ENCODE peak calls at places on chromosome 21, in four cellular contexts. J is Peyer's patch, W is tibial nerve, L is neural progenitor cell. Z is an unnamed sample.
A peak's percentile ranks its signal among the peaks of the same experiment; 100 is the strongest.

GRCh38 chr21:45388011-45388521 is 16.9 kb upstream of the COL18A1 start:
- DNase-seq in J (no peak), W (no peak), L (peak; percentile 54), Z (no peak)

GRCh38 chr21:45592626-45593134 is 50.4 kb upstream of the SLC19A1 start:
- DNase-seq in J (peak; percentile 26), W (no peak), L (no peak), Z (no peak)

GRCh38 chr21:46486481-46487000 is 27.9 kb downstream of the DIP2A start:
- DNase-seq in J (no peak), W (no peak), L (no peak), Z (no peak)

GRCh38 chr21:44421901-44422840 is 33.1 kb upstream of the LRRC3 start:
- DNase-seq in J (peak; percentile 35), W (no peak), L (no peak), Z (peak; percentile 2)

GRCh38 chr21:45644041-45644906 is 749 bp downstream of the PCBP3 start:
- DNase-seq in J (peak; percentile 57), W (no peak), L (peak; percentile 60), Z (no peak)

GRCh38 chr21:27423073-27423472 is 456.2 kb upstream of the ADAMTS5 start:
- DNase-seq in J (no peak), W (peak; percentile 52), L (no peak), Z (peak; percentile 36)

GRCh38 chr21:44530903-44531605 is 8.9 kb downstream of the KRTAP10-1 start:
- DNase-seq in J (peak; percentile 42), W (no peak), L (no peak), Z (peak; percentile 3)

GRCh38 chr21:38664821-38665220 is 140.9 kb upstream of the ETS2 start:
- DNase-seq in J (no peak), W (no peak), L (no peak), Z (no peak)

GRCh38 chr21:45998276-45998701 is 16.7 kb downstream of the COL6A1 start:
- DNase-seq in J (peak; percentile 27), W (no peak), L (no peak), Z (no peak)

GRCh38 chr21:32331444-32332305 is 33.0 kb downstream of the MRAP start:
- DNase-seq in J (no peak), W (no peak), L (peak; percentile 76), Z (no peak)

GRCh38 chr21:22019766-22020165 is 1021.6 kb downstream of the NCAM2 start:
- DNase-seq in J (no peak), W (no peak), L (no peak), Z (no peak)

GRCh38 chr21:38455403-38455802 is 42.9 kb downstream of the ERG start:
- DNase-seq in J (no peak), W (no peak), L (no peak), Z (no peak)

GRCh38 chr21:32306021-32306780 is 7.5 kb downstream of the MRAP start:
- DNase-seq in J (no peak), W (no peak), L (peak; percentile 91), Z (no peak)

GRCh38 chr21:32520885-32521735 is 64.2 kb downstream of the TCP10L start:
- DNase-seq in J (peak; percentile 57), W (peak; percentile 87), L (no peak), Z (peak; percentile 63)

GRCh38 chr21:26049803-26050202 is 120.8 kb downstream of the APP start:
- DNase-seq in J (no peak), W (no peak), L (no peak), Z (no peak)

GRCh38 chr21:38758815-38759214 is 46.9 kb upstream of the ETS2 start:
- DNase-seq in J (no peak), W (no peak), L (no peak), Z (no peak)

GRCh38 chr21:45575993-45576837 is 34.0 kb upstream of the SLC19A1 start:
- DNase-seq in J (peak; percentile 24), W (no peak), L (no peak), Z (no peak)

GRCh38 chr21:25561668-25562641 is 45.3 kb downstream of the MRPL39 start:
- DNase-seq in J (peak; percentile 71), W (no peak), L (peak; percentile 69), Z (peak; percentile 68)

GRCh38 chr21:31555741-31556191 is 103.7 kb upstream of the SOD1 start:
- DNase-seq in J (no peak), W (no peak), L (peak; percentile 91), Z (no peak)

GRCh38 chr21:44817506-44817880 is 369 bp downstream of the SUMO3 start:
- DNase-seq in J (peak; percentile 96), W (peak; percentile 81), L (peak; percentile 94), Z (peak; percentile 96)

GRCh38 chr21:45726438-45726837 is 82.9 kb downstream of the PCBP3 start:
- DNase-seq in J (no peak), W (no peak), L (no peak), Z (no peak)

GRCh38 chr21:37863842-37864241 is 52.4 kb downstream of the KCNJ6 start:
- DNase-seq in J (no peak), W (no peak), L (no peak), Z (no peak)

GRCh38 chr21:26614251-26614650 is 41.2 kb upstream of the CYYR1 start:
- DNase-seq in J (no peak), W (no peak), L (no peak), Z (no peak)

GRCh38 chr21:17191346-17191993 is 321.4 kb upstream of the CXADR start:
- DNase-seq in J (no peak), W (no peak), L (no peak), Z (no peak)

GRCh38 chr21:38930838-38931237 is 125.1 kb downstream of the ETS2 start:
- DNase-seq in J (no peak), W (no peak), L (no peak), Z (no peak)

GRCh38 chr21:44709426-44710293 is 1.7 kb downstream of the TSPEAR start:
- DNase-seq in J (peak; percentile 47), W (peak; percentile 11), L (peak; percentile 57), Z (no peak)

GRCh38 chr21:19853709-19854575 is 1144.3 kb upstream of the NCAM2 start:
- DNase-seq in J (peak; percentile 20), W (no peak), L (no peak), Z (no peak)

GRCh38 chr21:26115899-26116298 is 54.7 kb downstream of the APP start:
- DNase-seq in J (no peak), W (no peak), L (no peak), Z (no peak)

GRCh38 chr21:26587621-26588260 is 14.7 kb upstream of the CYYR1 start:
- DNase-seq in J (no peak), W (no peak), L (no peak), Z (no peak)

GRCh38 chr21:38171723-38172344 is 85.0 kb upstream of the KCNJ15 start:
- DNase-seq in J (no peak), W (no peak), L (peak; percentile 72), Z (no peak)

GRCh38 chr21:43959231-43960041 is 52.7 kb upstream of the TRAPPC10 start:
- DNase-seq in J (no peak), W (no peak), L (no peak), Z (no peak)

GRCh38 chr21:17738171-17738953 is 80.8 kb downstream of the C21orf91 start:
- DNase-seq in J (no peak), W (no peak), L (peak; percentile 4), Z (peak; percentile 18)

GRCh38 chr21:16530656-16531055 is 800.9 kb downstream of the USP25 start:
- DNase-seq in J (no peak), W (no peak), L (no peak), Z (no peak)

GRCh38 chr21:42230636-42231035 is 11.7 kb downstream of the ABCG1 start:
- DNase-seq in J (no peak), W (no peak), L (no peak), Z (no peak)

GRCh38 chr21:42233067-42233981 is 14.4 kb downstream of the ABCG1 start:
- DNase-seq in J (peak; percentile 68), W (peak; percentile 60), L (no peak), Z (peak; percentile 77)

GRCh38 chr21:42234026-42234425 is 15.1 kb downstream of the ABCG1 start:
- DNase-seq in J (no peak), W (no peak), L (peak; percentile 29), Z (no peak)

GRCh38 chr21:42231761-42232160 is 12.8 kb downstream of the ABCG1 start:
- DNase-seq in J (no peak), W (no peak), L (no peak), Z (no peak)

GRCh38 chr21:42232176-42232825 is 13.4 kb downstream of the ABCG1 start:
- DNase-seq in J (no peak), W (no peak), L (no peak), Z (no peak)
- H3K4me1 ChIP-seq in J (peaks cover 46% of the 10 kb centered on the region), W (peaks cover 66% of the 10 kb centered on the region), L (peaks cover 64% of the 10 kb centered on the region), Z (peaks cover 91% of the 10 kb centered on the region)

GRCh38 chr21:29989634-29990234 is 49.9 kb upstream of the GRIK1 start:
- DNase-seq in J (no peak), W (no peak), L (no peak), Z (no peak)
- TF ChIP-seq CTCF in J (no peak), W (no peak), L (no peak), Z (no peak)

GRCh38 chr21:33540711-33541104 is 1.2 kb downstream of the GART start:
- DNase-seq in J (no peak), W (no peak), L (no peak), Z (no peak)
- H3K27ac ChIP-seq in J (peak overlapping the region; percentile 100), W (no peak overlapping the region), L (no peak overlapping the region), Z (peak overlapping the region; percentile 93)

DNA sequence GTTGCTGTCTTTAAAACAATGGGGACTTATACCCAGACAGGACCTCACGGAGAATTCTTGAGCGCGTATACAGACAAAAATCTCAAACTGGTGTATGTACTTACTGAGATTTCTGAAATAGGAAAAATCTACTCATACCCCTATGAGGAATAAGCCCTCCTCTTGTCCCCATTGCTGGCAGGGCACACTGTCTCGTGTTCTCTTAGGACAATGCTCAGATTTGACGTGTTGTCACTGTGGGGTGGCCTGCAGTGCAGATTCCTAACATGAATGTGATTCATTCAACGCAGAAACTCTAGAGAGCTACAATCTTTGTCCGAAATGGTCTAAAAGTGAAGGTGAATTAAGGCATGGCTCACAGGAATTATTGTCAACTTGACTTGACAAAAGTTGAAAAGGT is 31.1 kb upstream of the PDE9A start:
- DNase-seq in J (no peak), W (no peak), L (no peak), Z (no peak)
- H3K4me1 ChIP-seq in J (no peaks in the 10 kb centered on the region), W (no peaks in the 10 kb centered on the region), L (peaks cover 15% of the 10 kb centered on the region), Z (peaks cover 10% of the 10 kb centered on the region)

GRCh38 chr21:36693144-36694040 is 5.5 kb upstream of the SIM2 start:
- DNase-seq in J (no peak), W (no peak), L (peak; percentile 73), Z (no peak)
- TF ChIP-seq CTCF in J (no peak), W (no peak), L (peak; percentile 70), Z (no peak)

GRCh38 chr21:40054403-40054802 is 187.2 kb downstream of the PCP4 start:
- DNase-seq in J (no peak), W (no peak), L (no peak), Z (peak; percentile 68)
- H3K27ac ChIP-seq in J (peak overlapping the region; percentile 68), W (no peak overlapping the region), L (no peak overlapping the region), Z (peak overlapping the region; percentile 67)

Z was measured in transverse colon.